ENCODE peak calls at places on chromosome 20, in five cellular contexts. F, E, V, P and D are unnamed samples.

GRCh38 chr20:1894471-1894950 is 696 bp upstream of the SIRPA start:
- DNase-seq in F (peak), E (peak), V (no peak), P (peak), D (peak)

GRCh38 chr20:19918965-19919329 is 98.2 kb upstream of the NAA20 start:
- DNase-seq in F (no peak), E (no peak), V (no peak), P (no peak), D (no peak)

GRCh38 chr20:23165307-23165750 is 79.2 kb upstream of the CD93 start:
- DNase-seq in F (peak), E (no peak), V (no peak), P (peak), D (no peak)

GRCh38 chr20:48619126-48620101 is 208.4 kb downstream of the PREX1 start:
- DNase-seq in F (peak), E (no peak), V (no peak), P (no peak), D (peak)

GRCh38 chr20:50093240-50093639 is 19.7 kb downstream of the UBE2V1 start:
- DNase-seq in F (no peak), E (no peak), V (no peak), P (no peak), D (no peak)

GRCh38 chr20:50837532-50838321 is 42.9 kb downstream of the BCAS4 start:
- DNase-seq in F (no peak), E (no peak), V (no peak), P (no peak), D (no peak)

GRCh38 chr20:3239867-3240775 is 1.1 kb upstream of the SLC4A11 start:
- DNase-seq in F (no peak), E (no peak), V (no peak), P (no peak), D (no peak)

GRCh38 chr20:38217791-38218565 is 42.6 kb downstream of the KIAA1755 start:
- DNase-seq in F (no peak), E (no peak), V (no peak), P (peak), D (peak)

GRCh38 chr20:63234693-63235398 is 859 bp upstream of the BIRC7 start:
- DNase-seq in F (peak), E (peak), V (no peak), P (peak), D (peak)

GRCh38 chr20:49641683-49642649 is 71.7 kb downstream of the B4GALT5 start:
- DNase-seq in F (peak), E (no peak), V (no peak), P (peak), D (peak)

GRCh38 chr20:40938020-40938419 is 90.6 kb upstream of the TOP1 start:
- DNase-seq in F (no peak), E (no peak), V (no peak), P (no peak), D (no peak)

GRCh38 chr20:25481918-25482253 is 74.4 kb downstream of the GINS1 start:
- DNase-seq in F (no peak), E (no peak), V (no peak), P (no peak), D (no peak)

GRCh38 chr20:46122071-46122470 is 4.0 kb downstream of the CD40 start:
- DNase-seq in F (no peak), E (no peak), V (no peak), P (no peak), D (no peak)

GRCh38 chr20:24684421-24684871 is 215.0 kb downstream of the SYNDIG1 start:
- DNase-seq in F (no peak), E (no peak), V (no peak), P (no peak), D (no peak)

GRCh38 chr20:53040678-53041674 is 68.8 kb downstream of the TSHZ2 start:
- DNase-seq in F (peak), E (no peak), V (no peak), P (no peak), D (peak)

GRCh38 chr20:48131581-48131980 is 346.3 kb upstream of the SULF2 start:
- DNase-seq in F (no peak), E (no peak), V (no peak), P (no peak), D (no peak)

GRCh38 chr20:14712302-14712739 is 374.9 kb upstream of the FLRT3 start:
- DNase-seq in F (no peak), E (no peak), V (no peak), P (no peak), D (peak)

GRCh38 chr20:31547720-31548298 is 33.6 kb downstream of the HM13 start:
- DNase-seq in F (no peak), E (no peak), V (no peak), P (no peak), D (no peak)

GRCh38 chr20:33568378-33569289 is 78.7 kb downstream of the CBFA2T2 start:
- DNase-seq in F (peak), E (peak), V (no peak), P (no peak), D (no peak)

GRCh38 chr20:43451400-43451799 is 6.3 kb upstream of the SRSF6 start:
- DNase-seq in F (no peak), E (no peak), V (no peak), P (no peak), D (no peak)

GRCh38 chr20:20548527-20549266 is 163.7 kb downstream of the RALGAPA2 start:
- DNase-seq in F (peak), E (no peak), V (no peak), P (no peak), D (peak)

GRCh38 chr20:57772349-57772964 is 62.6 kb upstream of the PMEPA1 start:
- DNase-seq in F (no peak), E (no peak), V (no peak), P (no peak), D (no peak)

GRCh38 chr20:2809690-2810089 is 5.1 kb upstream of the C20orf141 start:
- DNase-seq in F (no peak), E (no peak), V (no peak), P (no peak), D (no peak)

GRCh38 chr20:63122626-63123025 is 93.3 kb downstream of the YTHDF1 start:
- DNase-seq in F (no peak), E (no peak), V (no peak), P (no peak), D (no peak)